ENCODE peak calls at places on chromosome 19, in four cellular contexts. V, A, J and Z are unnamed samples.

GRCh38 chr19:49981603-49982593 is 20.9 kb upstream of the SIGLEC11 start:
- ATAC-seq in V (no peak), A (no peak), J (no peak), Z (no peak)

GRCh38 chr19:50418186-50419021 is at the start of gene SPIB:
- ATAC-seq in V (no peak), A (no peak), J (peak; percentile 34), Z (no peak)

GRCh38 chr19:54436031-54436523 is 12.9 kb upstream of the LENG8 start:
- ATAC-seq in V (no peak), A (peak; percentile 36), J (peak; percentile 35), Z (no peak)

GRCh38 chr19:57351867-57352266 is 796 bp downstream of the ZNF304 start:
- ATAC-seq in V (peak; percentile 8), A (peak; percentile 24), J (peak; percentile 14), Z (no peak)

GRCh38 chr19:1308718-1309117 is 23.0 kb downstream of the EFNA2 start:
- ATAC-seq in V (no peak), A (no peak), J (no peak), Z (no peak)

GRCh38 chr19:48617146-48617937 is 1.6 kb downstream of the RPL18 start:
- ATAC-seq in V (no peak), A (no peak), J (no peak), Z (no peak)

GRCh38 chr19:2648099-2648498 is 54.4 kb downstream of the GNG7 start:
- ATAC-seq in V (peak; percentile 39), A (no peak), J (no peak), Z (no peak)

GRCh38 chr19:7137120-7137519 is 67.6 kb downstream of the ZNF557 start:
- ATAC-seq in V (no peak), A (no peak), J (no peak), Z (no peak)

GRCh38 chr19:8220481-8220880 is 11.3 kb downstream of the CERS4 start:
- ATAC-seq in V (no peak), A (no peak), J (peak; percentile 20), Z (no peak)

GRCh38 chr19:14410054-14410774 is 8.9 kb downstream of the DDX39A start:
- ATAC-seq in V (no peak), A (no peak), J (no peak), Z (no peak)

GRCh38 chr19:57803265-57803593 is 11.5 kb downstream of the ZNF552 start:
- ATAC-seq in V (no peak), A (no peak), J (no peak), Z (no peak)

GRCh38 chr19:41796362-41796761 is at the start of gene CEACAM3:
- ATAC-seq in V (no peak), A (peak; percentile 41), J (peak; percentile 45), Z (no peak)

GRCh38 chr19:39997595-39998216 is 846 bp downstream of the ZNF546 start:
- ATAC-seq in V (peak; percentile 5), A (peak; percentile 21), J (peak; percentile 10), Z (peak; percentile 51)

GRCh38 chr19:35856546-35857149 is at the start of gene KIRREL2:
- ATAC-seq in V (peak; percentile 82), A (peak; percentile 16), J (peak; percentile 42), Z (peak; percentile 46)

GRCh38 chr19:36573948-36574726 is 1.0 kb upstream of the ZNF529 start:
- ATAC-seq in V (peak; percentile 51), A (no peak), J (peak; percentile 17), Z (no peak)